ENCODE peak calls at places on chromosomes 13 and 19, in five cellular contexts. K is uterus; I is activated naive CD4-positive, alpha-beta T cell treated with anti-CD3 and anti-CD28 coated beads for 36 hours; B is stimulated activated CD8-positive, alpha-beta memory T cell treated with anti-CD3 and anti-CD28 coated beads, Interleukin-2, amount 100 ng/mL, for 1 hour; N is HT-29. F is an unnamed sample.

GRCh38 chr13:97712770-97713169 is 240.7 kb upstream of the IPO5 start:
- DNase-seq in K (no peak), I (no peak), B (no peak), N (no peak), F (no peak)

GRCh38 chr13:113390874-113391497 is 27.1 kb upstream of the GRTP1 start:
- DNase-seq in K (no peak), I (no peak), B (no peak), N (no peak), F (peak; percentile 28)

GRCh38 chr19:49761625-49762311 is 1.3 kb downstream of the TSKS start:
- DNase-seq in K (peak; percentile 58), I (peak; percentile 33), B (no peak), N (no peak), F (no peak)

GRCh38 chr13:40672310-40673060 is 6.0 kb upstream of the FOXO1 start:
- DNase-seq in K (no peak), I (peak; percentile 35), B (no peak), N (peak; percentile 84), F (no peak)

GRCh38 chr13:100514788-100515409 is 73.7 kb downstream of the GGACT start:
- DNase-seq in K (peak; percentile 82), I (peak; percentile 85), B (peak; percentile 58), N (peak; percentile 93), F (no peak)

GRCh38 chr19:10173527-10173926 is 21.2 kb downstream of the DNMT1 start:
- DNase-seq in K (no peak), I (no peak), B (no peak), N (no peak), F (no peak)

GRCh38 chr19:12611361-12611699 is 610 bp downstream of the ZNF791 start:
- DNase-seq in K (peak; percentile 72), I (no peak), B (no peak), N (peak; percentile 59), F (peak; percentile 89)

GRCh38 chr13:98351636-98352035 is 174.6 kb upstream of the RNF113B start:
- DNase-seq in K (no peak), I (no peak), B (no peak), N (no peak), F (no peak)

GRCh38 chr13:63381078-63381859 is 1965.6 kb upstream of the PCDH20 start:
- DNase-seq in K (no peak), I (no peak), B (no peak), N (no peak), F (no peak)

GRCh38 chr13:66657165-66657895 is 572.8 kb downstream of the PCDH9 start:
- DNase-seq in K (peak; percentile 37), I (no peak), B (no peak), N (peak; percentile 97), F (no peak)